ENCODE peak calls at places on chromosomes 4 and X, in ten cellular contexts. I, A, Z, N, X, M, S, E, T and W are unnamed samples.

GRCh38 chrX:545488-545887 is 85.1 kb upstream of the SHOX start:
- DNase-seq in T (no peak), M (peak), X (peak), N (no peak), Z (no peak), E (no peak), S (no peak), A (peak), I (no peak), W (peak)

GRCh38 chr4:38119663-38120374 is 159.6 kb downstream of the PTTG2 start:
- DNase-seq in Z (no peak), I (no peak), A (no peak), T (peak), S (no peak), X (peak), M (peak), E (no peak), N (no peak), W (no peak)

GRCh38 chrX:19440713-19441112 is 74.6 kb downstream of the MAP3K15 start:
- DNase-seq in S (no peak), M (no peak), I (no peak), Z (no peak), E (no peak), A (peak), X (peak), T (no peak), N (no peak), W (no peak)

GRCh38 chr4:39505581-39505980 is 21.7 kb downstream of the UGDH start:
- DNase-seq in M (no peak), S (no peak), I (no peak), N (no peak), X (no peak), E (no peak), A (no peak), Z (no peak), T (no peak), W (no peak)

GRCh38 chrX:129791961-129792570 is 12.3 kb downstream of the SASH3 start:
- DNase-seq in N (no peak), Z (no peak), M (no peak), E (no peak), T (no peak), I (no peak), S (peak), X (no peak), A (no peak), W (no peak)

GRCh38 chrX:16946971-16947562 is 609 bp downstream of the REPS2 start:
- DNase-seq in M (peak), X (no peak), Z (no peak), T (peak), I (no peak), E (peak), S (no peak), N (peak), A (no peak), W (no peak)

GRCh38 chrX:115332832-115333231 is 43.3 kb downstream of the LUZP4 start:
- DNase-seq in T (no peak), Z (no peak), N (no peak), X (no peak), I (no peak), S (no peak), M (no peak), A (no peak), E (no peak), W (peak)

GRCh38 chr4:176794151-176794550 is 1.4 kb upstream of the VEGFC start:
- DNase-seq in M (no peak), N (no peak), E (no peak), S (no peak), T (peak), I (no peak), Z (no peak), X (peak), A (peak), W (no peak)

GRCh38 chr4:9867746-9868425 is 86.5 kb downstream of the DRD5 start:
- DNase-seq in M (no peak), S (peak), E (no peak), X (no peak), I (no peak), T (no peak), Z (no peak), A (no peak), N (no peak), W (no peak)

GRCh38 chr4:1080961-1081688 is 32.2 kb downstream of the RNF212 start:
- DNase-seq in I (no peak), M (no peak), A (no peak), E (no peak), X (no peak), Z (no peak), T (no peak), N (no peak), S (no peak), W (no peak)

GRCh38 chr4:183825346-183825745 is 79.8 kb upstream of the STOX2 start:
- DNase-seq in E (no peak), X (no peak), M (no peak), A (no peak), I (no peak), Z (no peak), N (no peak), T (no peak), S (no peak), W (no peak)

GRCh38 chr4:134906404-134907023 is 704.9 kb upstream of the PABPC4L start:
- DNase-seq in I (no peak), S (no peak), X (peak), N (no peak), A (no peak), T (no peak), E (no peak), M (no peak), Z (no peak), W (no peak)

GRCh38 chr4:5750052-5750950 is 39.3 kb downstream of the EVC start:
- DNase-seq in M (no peak), X (peak), E (no peak), S (no peak), A (peak), N (no peak), I (no peak), T (peak), Z (no peak), W (peak)

GRCh38 chr4:75432683-75433082 is 81.5 kb downstream of the RCHY1 start:
- DNase-seq in E (no peak), N (no peak), X (peak), Z (no peak), M (no peak), I (no peak), S (no peak), T (peak), A (no peak), W (no peak)

GRCh38 chr4:1863297-1864033 is 7.5 kb upstream of the LETM1 start:
- DNase-seq in Z (no peak), A (no peak), X (no peak), E (no peak), S (no peak), N (no peak), I (no peak), T (no peak), M (no peak), W (no peak)

GRCh38 chr4:147313114-147313513 is 167.8 kb upstream of the EDNRA start:
- DNase-seq in S (no peak), N (no peak), A (no peak), X (no peak), T (no peak), M (no peak), I (no peak), E (no peak), Z (no peak), W (no peak)

GRCh38 chrX:152844256-152844655 is 13.4 kb downstream of the NSDHL start:
- DNase-seq in E (no peak), M (no peak), I (no peak), S (no peak), A (no peak), Z (no peak), T (no peak), X (no peak), N (no peak), W (no peak)

GRCh38 chrX:40107291-40108083 is 9.7 kb upstream of the BCOR start:
- DNase-seq in Z (no peak), S (peak), T (peak), E (peak), N (no peak), A (no peak), I (peak), X (peak), M (peak), W (peak)

GRCh38 chrX:46588263-46588662 is 14.7 kb downstream of the CHST7 start:
- DNase-seq in S (no peak), Z (no peak), A (no peak), E (no peak), N (no peak), T (peak), X (peak), I (peak), M (no peak), W (peak)

GRCh38 chr4:53656421-53656981 is 65.2 kb upstream of the LNX1 start:
- DNase-seq in E (no peak), T (peak), Z (no peak), M (no peak), S (no peak), X (peak), I (no peak), A (peak), N (no peak), W (peak)

GRCh38 chrX:137051978-137052640 is 18.3 kb upstream of the GPR101 start:
- DNase-seq in Z (peak), S (peak), I (peak), A (no peak), X (peak), E (peak), N (peak), T (peak), M (peak), W (no peak)

GRCh38 chrX:23334871-23335599 is 386 bp downstream of the PTCHD1 start:
- DNase-seq in S (no peak), I (no peak), X (no peak), E (no peak), N (no peak), T (peak), M (peak), A (no peak), Z (no peak), W (no peak)

GRCh38 chr4:73726000-73726399 is 14.4 kb upstream of the CXCL8 start:
- DNase-seq in N (no peak), X (peak), I (no peak), A (peak), Z (no peak), E (no peak), S (no peak), T (peak), M (no peak), W (no peak)

GRCh38 chr4:129239088-129239487 is 143.1 kb downstream of the C4orf33 start:
- DNase-seq in E (no peak), M (peak), X (peak), T (peak), A (peak), I (peak), S (no peak), Z (no peak), N (no peak), W (no peak)

GRCh38 chr4:153005914-153006381 is 69.8 kb downstream of the FHDC1 start:
- DNase-seq in S (no peak), E (no peak), A (no peak), X (no peak), M (no peak), I (no peak), N (no peak), T (peak), Z (no peak), W (no peak)

GRCh38 chr4:98166025-98166730 is 22.9 kb upstream of the STPG2 start:
- DNase-seq in N (no peak), T (no peak), Z (no peak), E (no peak), M (no peak), I (peak), A (no peak), S (no peak), X (no peak), W (no peak)

GRCh38 chr4:41322613-41323012 is 65.9 kb downstream of the UCHL1 start:
- DNase-seq in S (no peak), N (no peak), A (no peak), T (no peak), X (no peak), Z (no peak), I (no peak), M (no peak), E (no peak), W (no peak)

GRCh38 chr4:85783483-85783882 is 308.5 kb downstream of the ARHGAP24 start:
- DNase-seq in Z (no peak), T (peak), N (no peak), M (no peak), E (no peak), S (no peak), X (peak), I (no peak), A (peak), W (no peak)

GRCh38 chrX:122055450-122055849 is 1008.0 kb downstream of the GLUD2 start:
- DNase-seq in S (no peak), N (no peak), M (no peak), E (no peak), T (no peak), I (no peak), X (no peak), A (no peak), Z (no peak), W (no peak)

GRCh38 chr4:97587912-97588311 is 555.4 kb downstream of the STPG2 start:
- DNase-seq in M (no peak), X (no peak), E (no peak), I (no peak), T (no peak), N (no peak), A (no peak), S (no peak), Z (no peak), W (no peak)